ENCODE peak calls at places on chromosomes 16 and 17, in five cellular contexts. V is heart left ventricle, C is K562, F is esophagus squamous epithelium, G is IMR-90. H is an unnamed sample. For H3K9me3, the result is how much of the 10 kb centered on the place peaks cover.

GRCh38 chr16:10846213-10846998 is 27.8 kb upstream of the TVP23A start:
- DNase-seq in F (no peak), V (no peak), G (no peak), C (no peak), H (no peak)

GRCh38 chr17:45319239-45319703 is 2.5 kb upstream of the MAP3K14 start:
- DNase-seq in F (no peak), C (no peak), V (no peak), G (peak), H (no peak)

GRCh38 chr17:2700031-2700490 is 11.5 kb downstream of the CLUH start:
- DNase-seq in F (no peak), V (no peak), C (no peak), G (no peak), H (peak)

GRCh38 chr16:15861996-15862395 is 5.2 kb upstream of the MYH11 start:
- DNase-seq in C (no peak), F (no peak), G (no peak), V (no peak), H (no peak)

GRCh38 chr17:68318103-68318991 is 27.1 kb downstream of the ARSG start:
- DNase-seq in V (no peak), G (peak), F (no peak), C (no peak), H (no peak)

GRCh38 chr16:29107299-29107698 is 122.4 kb downstream of the LAT start:
- DNase-seq in C (peak), V (no peak), G (no peak), F (no peak), H (no peak)

GRCh38 chr16:78462261-78463208 is 363.1 kb downstream of the WWOX start:
- DNase-seq in V (no peak), F (no peak), C (no peak), G (no peak), H (no peak)

GRCh38 chr17:80339731-80340456 is 75.1 kb upstream of the ENDOV start:
- DNase-seq in V (no peak), G (no peak), C (no peak), F (no peak), H (no peak)

GRCh38 chr16:15672514-15673167 is 22.6 kb downstream of the NDE1 start:
- DNase-seq in C (no peak), F (peak), V (peak), G (peak), H (peak)

GRCh38 chr16:67939507-67940435 is 3.1 kb upstream of the PSMB10 start:
- DNase-seq in V (no peak), C (no peak), F (no peak), G (no peak), H (no peak)

GRCh38 chr17:60327870-60328362 is 64.0 kb downstream of the USP32 start:
- DNase-seq in F (no peak), V (no peak), C (no peak), G (no peak), H (no peak)

GRCh38 chr17:48832491-48832890 is 1.7 kb downstream of the CALCOCO2 start:
- DNase-seq in C (no peak), V (peak), G (no peak), F (no peak), H (no peak)

GRCh38 chr17:4433515-4434031 is at the start of gene SPNS3:
- DNase-seq in F (no peak), C (no peak), V (no peak), G (no peak), H (no peak)

GRCh38 chr16:79155904-79156303 is 444.6 kb downstream of the MAF start:
- DNase-seq in V (no peak), F (no peak), G (no peak), C (no peak), H (no peak)

GRCh38 chr17:36926226-36926625 is 11.0 kb upstream of the LHX1 start:
- DNase-seq in G (no peak), F (no peak), V (no peak), C (no peak), H (no peak)

GRCh38 chr16:88805340-88805715 is 1.7 kb downstream of the CDT1 start:
- DNase-seq in V (no peak), C (no peak), G (no peak), F (no peak), H (no peak)

GRCh38 chr16:88804552-88805339 is 1.2 kb downstream of the CDT1 start:
- DNase-seq in G (no peak), F (no peak), C (peak), V (no peak), H (no peak)

GRCh38 chr16:88805887-88806393 is 2.4 kb downstream of the CDT1 start:
- DNase-seq in C (no peak), G (no peak), V (no peak), F (no peak), H (no peak)

GRCh38 chr16:88804173-88804551 is 573 bp downstream of the CDT1 start:
- DNase-seq in V (no peak), C (no peak), F (no peak), G (no peak), H (no peak)

GRCh38 chr16:88803264-88803987 is at the start of gene CDT1:
- DNase-seq in F (no peak), G (peak), V (peak), C (peak), H (peak)
- TF ChIP-seq POLR2A in F (peak), G (peak), V (peak), C (peak), H (no peak)

GRCh38 chr16:86563489-86564345 is 2.9 kb upstream of the FOXC2 start:
- DNase-seq in F (peak), C (peak), G (peak), V (peak), H (peak)
- H3K27ac ChIP-seq in F (no peak), C (no peak), G (peak), V (peak), H (no peak)

GRCh38 chr16:998211-998610 is 16.6 kb downstream of the SOX8 start:
- DNase-seq in V (no peak), C (no peak), F (no peak), G (no peak), H (no peak)
- H3K9me3 ChIP-seq in V (under half), C (under half), F (under half), G (under half), H (under half)

DNA sequence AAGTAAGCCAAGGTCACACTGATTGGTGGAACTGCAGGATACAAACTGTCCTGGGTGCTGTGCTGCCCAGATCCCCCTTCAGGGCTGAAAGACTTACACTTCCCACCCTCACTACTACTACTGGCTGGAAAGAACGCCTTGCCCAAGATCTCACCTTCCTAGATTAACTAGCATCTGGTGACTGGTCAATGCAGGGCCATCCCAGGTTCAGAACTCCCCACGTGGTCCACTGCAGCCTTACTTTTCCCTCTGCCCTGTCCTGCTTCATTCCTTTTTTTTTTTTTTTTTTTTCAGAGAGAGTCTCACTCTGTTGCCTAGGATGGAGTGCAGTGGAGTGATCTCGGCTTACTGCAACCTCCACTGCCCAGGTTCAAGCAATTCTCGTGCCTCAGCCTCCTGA is 2.3 kb upstream of the PDZD9 start:
- DNase-seq in F (no peak), G (no peak), V (no peak), C (no peak), H (no peak)
- TF ChIP-seq POLR2A in F (no peak), G (no peak), V (no peak), C (no peak), H (no peak)

DNA sequence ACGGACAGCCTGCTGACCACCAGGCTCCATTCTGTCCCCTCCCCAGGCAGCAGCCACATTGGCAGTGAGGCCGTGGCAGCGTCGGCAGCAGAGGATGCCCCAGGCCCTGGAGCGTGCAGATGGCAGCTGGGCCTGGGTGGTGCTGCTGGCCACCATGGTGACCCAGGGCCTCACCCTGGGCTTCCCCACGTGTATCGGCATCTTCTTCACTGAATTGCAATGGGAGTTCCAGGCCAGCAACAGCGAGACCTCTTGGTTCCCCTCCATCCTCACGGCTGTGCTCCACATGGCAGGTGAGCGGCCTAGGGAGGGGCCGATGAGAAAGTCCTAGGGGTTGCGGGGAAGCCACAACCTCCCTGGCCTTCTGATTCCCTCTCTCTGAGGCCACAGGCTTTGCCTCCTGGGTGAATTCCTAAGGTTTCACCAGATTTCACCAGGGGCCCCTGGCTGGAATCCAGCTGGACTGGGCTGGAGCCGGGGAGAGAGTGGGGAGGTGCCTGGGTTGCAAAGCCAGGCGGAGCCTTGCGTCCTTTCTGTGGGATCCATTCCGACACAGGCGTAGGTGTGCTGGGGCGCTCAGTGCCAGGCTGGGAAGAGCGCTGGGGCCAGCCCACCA is 5.9 kb downstream of the SLC16A5 start:
- DNase-seq in V (no peak), G (no peak), F (no peak), C (no peak), H (no peak)
- H3K27ac ChIP-seq in V (no peak), G (no peak), F (peak), C (no peak), H (peak)

GRCh38 chr16:19031738-19032137 is 35.7 kb upstream of the COQ7 start:
- DNase-seq in F (no peak), G (no peak), C (no peak), V (no peak), H (no peak)
- H3K9me3 ChIP-seq in F (under half), G (under half), C (under half), V (under half), H (under half)

DNA sequence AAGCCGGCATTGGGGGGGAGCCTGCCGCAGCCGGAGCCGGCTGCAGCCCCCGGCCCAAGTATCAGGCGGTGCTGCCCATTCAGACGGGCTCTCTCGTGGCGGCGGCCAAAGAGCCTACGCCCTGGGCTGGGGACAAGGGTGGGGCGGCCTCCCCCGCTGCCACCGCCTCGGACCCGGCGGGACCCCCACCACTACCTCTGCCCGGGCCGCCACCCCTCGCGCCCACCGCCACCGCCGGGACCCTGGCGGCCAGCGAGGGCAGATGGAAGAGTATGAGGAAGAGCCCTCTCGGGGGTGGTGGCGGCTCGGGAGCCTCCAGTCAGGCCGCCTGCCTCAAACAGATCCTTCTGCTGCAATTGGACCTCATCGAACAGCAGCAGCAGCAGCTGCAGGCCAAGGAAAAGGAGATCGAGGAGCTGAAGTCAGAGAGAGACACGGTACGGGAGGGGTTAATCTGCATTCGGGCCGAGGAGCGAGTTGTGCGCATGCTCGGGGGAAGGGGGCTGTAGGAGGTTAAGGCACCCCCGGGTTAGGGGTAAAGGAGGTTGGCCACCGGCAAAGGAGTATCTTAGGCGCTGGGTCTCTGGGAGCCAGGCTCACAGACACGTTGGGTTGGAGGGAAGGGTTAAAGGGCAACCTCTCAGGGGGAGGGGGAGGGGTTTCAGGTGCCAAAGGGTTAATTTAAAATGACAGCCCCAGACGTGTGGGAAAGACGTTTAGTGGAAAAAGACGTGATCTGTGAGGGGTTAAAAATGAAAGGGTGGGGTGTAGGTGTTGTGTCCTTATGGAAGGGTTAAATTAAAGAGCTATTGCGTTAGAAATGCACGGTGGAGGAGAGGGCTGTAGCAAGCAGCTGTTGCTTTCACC is 1.4 kb downstream of the MSL1 start:
- DNase-seq in V (peak), F (no peak), G (peak), C (peak), H (no peak)
- TF ChIP-seq POLR2A in V (no peak), F (no peak), G (no peak), C (no peak), H (no peak)